ENCODE peak calls at places on chromosomes 7 and 10, in ten cellular contexts. W is psoas muscle, Z is astrocyte of the spinal cord, I is Peyer's patch, H is esophagus squamous epithelium, L is GM12865, U is left lung, A is thoracic aorta, B is heart right ventricle, E is uterus. V is an unnamed sample.

GRCh38 chr7:1032536-1033181 is 11.7 kb upstream of the GPR146 start:
- DNase-seq in W (no peak), Z (no peak), I (no peak), H (no peak), L (no peak), U (peak; percentile 69), A (no peak), B (no peak), E (no peak), V (no peak)

GRCh38 chr10:585502-585901 is 104.0 kb downstream of the DIP2C start:
- DNase-seq in W (no peak), Z (no peak), I (no peak), H (no peak), L (no peak), U (no peak), A (no peak), B (no peak), E (no peak), V (no peak)

GRCh38 chr7:98051118-98051744 is 55.4 kb upstream of the LMTK2 start:
- DNase-seq in W (no peak), Z (no peak), I (peak; percentile 51), H (no peak), L (peak; percentile 43), U (peak; percentile 77), A (no peak), B (no peak), E (no peak), V (no peak)

GRCh38 chr7:77528368-77528767 is 8.7 kb upstream of the PTPN12 start:
- DNase-seq in W (no peak), Z (no peak), I (no peak), H (no peak), L (no peak), U (no peak), A (no peak), B (no peak), E (no peak), V (no peak)

GRCh38 chr7:138565451-138566114 is 105.5 kb downstream of the TRIM24 start:
- DNase-seq in W (no peak), Z (peak; percentile 22), I (no peak), H (no peak), L (peak; percentile 2), U (peak; percentile 49), A (no peak), B (no peak), E (no peak), V (no peak)

GRCh38 chr10:114386446-114386845 is 17.9 kb downstream of the AFAP1L2 start:
- DNase-seq in W (no peak), Z (no peak), I (no peak), H (no peak), L (peak; percentile 28), U (no peak), A (no peak), B (no peak), E (no peak), V (peak; percentile 51)

GRCh38 chr7:90834771-90835170 is 238.7 kb downstream of the CDK14 start:
- DNase-seq in W (no peak), Z (peak; percentile 10), I (no peak), H (no peak), L (no peak), U (no peak), A (no peak), B (no peak), E (no peak), V (no peak)

GRCh38 chr7:137539111-137539715 is 195.7 kb upstream of the PTN start:
- DNase-seq in W (no peak), Z (peak; percentile 92), I (no peak), H (no peak), L (no peak), U (no peak), A (no peak), B (no peak), E (no peak), V (no peak)

GRCh38 chr7:155567646-155568334 is 21.4 kb upstream of the CNPY1 start:
- DNase-seq in W (no peak), Z (no peak), I (no peak), H (no peak), L (no peak), U (no peak), A (no peak), B (no peak), E (no peak), V (no peak)

GRCh38 chr10:68471063-68471585 is 649 bp downstream of the DNA2 start:
- DNase-seq in W (no peak), Z (no peak), I (no peak), H (no peak), L (peak; percentile 13), U (no peak), A (no peak), B (no peak), E (no peak), V (no peak)

GRCh38 chr7:66837007-66837406 is 84.0 kb upstream of the TMEM248 start:
- DNase-seq in W (no peak), Z (peak; percentile 5), I (peak; percentile 57), H (no peak), L (peak; percentile 78), U (no peak), A (no peak), B (no peak), E (no peak), V (no peak)

GRCh38 chr7:157434701-157435100 is 97.9 kb downstream of the DNAJB6 start:
- DNase-seq in W (no peak), Z (no peak), I (peak; percentile 19), H (no peak), L (no peak), U (peak; percentile 33), A (no peak), B (no peak), E (no peak), V (no peak)

GRCh38 chr7:42292991-42293521 is 56.0 kb upstream of the GLI3 start:
- DNase-seq in W (no peak), Z (no peak), I (no peak), H (no peak), L (no peak), U (no peak), A (no peak), B (no peak), E (no peak), V (no peak)

GRCh38 chr7:141114141-141114664 is 40.3 kb downstream of the TMEM178B start:
- DNase-seq in W (no peak), Z (no peak), I (no peak), H (no peak), L (no peak), U (no peak), A (no peak), B (no peak), E (no peak), V (no peak)

GRCh38 chr10:17607603-17608332 is 9.4 kb downstream of the HACD1 start:
- DNase-seq in W (no peak), Z (peak; percentile 63), I (no peak), H (no peak), L (peak; percentile 58), U (no peak), A (no peak), B (peak; percentile 42), E (no peak), V (no peak)
- H3K4me3 ChIP-seq in W (no peak overlapping the region), Z (no peak overlapping the region), I (no peak overlapping the region), H (no peak overlapping the region), L (no peak overlapping the region), U (no peak overlapping the region), A (no peak overlapping the region), B (no peak overlapping the region), E (no peak overlapping the region), V (no peak overlapping the region)

GRCh38 chr7:123788584-123788983 is 39.8 kb upstream of the WASL start:
- DNase-seq in W (no peak), Z (no peak), I (no peak), H (no peak), L (no peak), U (no peak), A (no peak), B (no peak), E (no peak), V (no peak)

GRCh38 chr7:123787227-123788007 is 38.6 kb upstream of the WASL start:
- DNase-seq in W (no peak), Z (no peak), I (no peak), H (no peak), L (no peak), U (no peak), A (no peak), B (no peak), E (no peak), V (no peak)

GRCh38 chr7:123789817-123790216 is 41.0 kb upstream of the WASL start:
- DNase-seq in W (no peak), Z (no peak), I (no peak), H (no peak), L (no peak), U (no peak), A (no peak), B (no peak), E (no peak), V (no peak)

GRCh38 chr7:123791001-123791400 is 42.2 kb upstream of the WASL start:
- DNase-seq in W (no peak), Z (no peak), I (no peak), H (no peak), L (no peak), U (no peak), A (no peak), B (no peak), E (no peak), V (no peak)

GRCh38 chr7:123789200-123789784 is 40.5 kb upstream of the WASL start:
- DNase-seq in W (no peak), Z (no peak), I (no peak), H (no peak), L (no peak), U (no peak), A (no peak), B (no peak), E (no peak), V (no peak)
- TF ChIP-seq CTCF in W (no peak), Z (no peak), I (no peak), H (no peak), L (no peak), U (no peak), A (no peak), B (no peak), E (no peak), V (no peak)

DNA sequence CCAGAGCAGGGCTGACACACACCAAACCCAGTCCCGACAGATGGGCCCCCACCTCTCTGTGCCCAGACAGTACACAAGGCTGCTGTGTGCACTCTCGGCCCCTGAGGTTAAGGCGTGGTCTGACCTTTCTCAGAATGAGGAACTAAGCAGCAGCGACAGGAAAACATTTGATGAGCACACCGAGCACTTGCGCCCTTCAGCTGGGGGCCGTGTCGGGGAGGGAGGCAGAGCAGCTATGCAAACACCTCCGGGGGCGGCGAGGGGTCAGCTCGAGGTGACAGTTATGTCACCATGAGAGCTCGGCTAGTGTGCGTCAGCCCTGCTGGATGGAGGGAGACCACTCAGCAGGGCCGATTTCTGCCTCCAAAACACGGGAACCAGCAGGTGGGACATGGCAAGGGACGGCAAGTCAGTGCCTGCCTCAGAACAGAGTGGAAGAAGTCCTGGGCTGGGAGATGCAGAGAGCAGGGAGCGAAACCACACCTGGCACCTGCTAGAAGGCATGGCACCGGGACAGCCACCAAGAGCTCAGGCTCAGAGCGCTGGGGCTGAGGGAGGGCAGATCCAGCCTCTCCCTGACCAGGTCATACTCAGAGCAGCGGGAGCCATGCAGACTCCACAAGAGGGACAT is 57.4 kb downstream of the CHST15 start:
- DNase-seq in W (peak; percentile 37), Z (peak; percentile 22), I (no peak), H (peak; percentile 78), L (peak; percentile 92), U (peak; percentile 94), A (no peak), B (no peak), E (no peak), V (no peak)
- H3K4me3 ChIP-seq in W (no peak overlapping the region), Z (no peak overlapping the region), I (no peak overlapping the region), H (peak overlapping the region; percentile 37), L (peak overlapping the region; percentile 35), U (no peak overlapping the region), A (no peak overlapping the region), B (no peak overlapping the region), E (no peak overlapping the region), V (no peak overlapping the region)

GRCh38 chr10:51031995-51032394 is 42.3 kb upstream of the PRKG1 start:
- DNase-seq in W (no peak), Z (no peak), I (no peak), H (no peak), L (no peak), U (no peak), A (no peak), B (no peak), E (no peak), V (no peak)
- TF ChIP-seq CTCF in W (peak; percentile 11), Z (peak; percentile 3), I (no peak), H (no peak), L (no peak), U (no peak), A (no peak), B (no peak), E (no peak), V (no peak)

V was measured in ascending aorta.